ENCODE peak calls at places on chromosomes 5 and 9, in four cellular contexts. P is lower lobe of right lung, H is sigmoid colon, S is right atrium auricular region. N is an unnamed sample.

GRCh38 chr9:278651-279050 is 64.0 kb downstream of the DOCK8 start:
- DNase-seq in P (no peak), H (no peak), S (no peak), N (no peak)

GRCh38 chr5:167785896-167786295 is 505.5 kb upstream of the WWC1 start:
- DNase-seq in P (no peak), H (no peak), S (no peak), N (no peak)

GRCh38 chr9:34653131-34653530 is 1.1 kb downstream of the IL11RA start:
- DNase-seq in P (no peak), H (no peak), S (no peak), N (no peak)

GRCh38 chr5:31355337-31355736 is 161.9 kb downstream of the CDH6 start:
- DNase-seq in P (no peak), H (no peak), S (no peak), N (no peak)

GRCh38 chr5:39076757-39077475 is 2.7 kb upstream of the RICTOR start:
- DNase-seq in P (no peak), H (no peak), S (no peak), N (no peak)

GRCh38 chr5:172887735-172888134 is 53.7 kb downstream of the ERGIC1 start:
- DNase-seq in P (peak), H (peak), S (no peak), N (peak)

GRCh38 chr5:52725781-52726180 is 61.9 kb upstream of the ITGA1 start:
- DNase-seq in P (no peak), H (no peak), S (no peak), N (no peak)

GRCh38 chr5:139693676-139694364 is 45.7 kb downstream of the CXXC5 start:
- DNase-seq in P (no peak), H (no peak), S (no peak), N (no peak)

GRCh38 chr9:20844916-20845315 is 160.9 kb downstream of the FOCAD start:
- DNase-seq in P (no peak), H (no peak), S (no peak), N (no peak)

GRCh38 chr9:79902937-79903600 is 331.3 kb downstream of the TLE4 start:
- DNase-seq in P (no peak), H (no peak), S (no peak), N (no peak)

GRCh38 chr9:89593776-89594427 is 10.9 kb upstream of the GADD45G start:
- DNase-seq in P (peak), H (no peak), S (peak), N (no peak)

GRCh38 chr9:10701906-10702305 is 89.1 kb upstream of the PTPRD start:
- DNase-seq in P (no peak), H (no peak), S (no peak), N (no peak)

GRCh38 chr9:102497709-102498108 is 497.4 kb upstream of the CYLC2 start:
- DNase-seq in P (peak), H (no peak), S (no peak), N (no peak)

GRCh38 chr5:164013077-164013670 is 507.8 kb downstream of the MAT2B start:
- DNase-seq in P (no peak), H (peak), S (no peak), N (peak)
- TF ChIP-seq CTCF in P (peak), H (peak), S (peak), N (peak)

DNA sequence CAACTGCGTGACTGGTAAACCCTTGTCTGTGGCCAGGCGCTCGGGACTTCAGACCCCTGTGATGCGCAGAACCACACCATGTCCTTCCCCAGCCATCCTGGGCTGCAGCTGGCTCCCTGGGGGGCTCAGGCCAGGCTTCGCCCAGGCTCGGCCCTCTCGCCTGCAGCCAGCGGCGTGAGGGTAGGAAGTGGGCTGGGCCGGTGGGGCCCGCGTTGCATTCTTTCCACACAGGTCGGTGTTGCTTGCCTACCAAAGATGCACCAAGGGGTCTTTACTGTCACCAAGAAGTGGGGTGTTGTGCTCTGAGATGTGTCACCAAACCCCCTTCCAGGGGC is 48.3 kb upstream of the RNF130 start:
- DNase-seq in P (no peak), H (no peak), S (no peak), N (no peak)
- TF ChIP-seq CTCF in P (no peak), H (no peak), S (no peak), N (no peak)

GRCh38 chr5:72246239-72246580 is 73.8 kb downstream of the MRPS27 start:
- DNase-seq in P (no peak), H (no peak), S (no peak), N (no peak)

GRCh38 chr5:72245517-72246238 is 74.4 kb downstream of the MRPS27 start:
- DNase-seq in P (no peak), H (no peak), S (no peak), N (no peak)

GRCh38 chr5:72242796-72243475 is 77.1 kb downstream of the MRPS27 start:
- DNase-seq in P (no peak), H (no peak), S (no peak), N (no peak)

GRCh38 chr5:72243706-72244105 is 76.3 kb downstream of the MRPS27 start:
- DNase-seq in P (no peak), H (no peak), S (no peak), N (no peak)

GRCh38 chr5:72244862-72245371 is 75.1 kb downstream of the MRPS27 start:
- DNase-seq in P (no peak), H (no peak), S (no peak), N (no peak)
- TF ChIP-seq CTCF in P (no peak), H (no peak), S (no peak), N (no peak)

GRCh38 chr5:101292199-101292598 is 389.1 kb upstream of the ST8SIA4 start:
- DNase-seq in P (no peak), H (no peak), S (no peak), N (no peak)
- TF ChIP-seq CTCF in P (no peak), H (no peak), S (no peak), N (no peak)

GRCh38 chr9:135255033-135255842 is 167.8 kb downstream of the OLFM1 start:
- DNase-seq in P (peak), H (peak), S (no peak), N (no peak)
- TF ChIP-seq CTCF in P (no peak), H (no peak), S (no peak), N (no peak)

GRCh38 chr9:71683598-71684235 is 84.6 kb downstream of the CEMIP2 start:
- DNase-seq in P (peak), H (no peak), S (peak), N (peak)
- TF ChIP-seq CTCF in P (peak), H (peak), S (no peak), N (peak)

GRCh38 chr5:95181650-95182049 is 103.2 kb downstream of the MCTP1 start:
- DNase-seq in P (no peak), H (no peak), S (no peak), N (no peak)

GRCh38 chr5:95172659-95173058 is 112.2 kb downstream of the MCTP1 start:
- DNase-seq in P (no peak), H (no peak), S (no peak), N (no peak)

DNA sequence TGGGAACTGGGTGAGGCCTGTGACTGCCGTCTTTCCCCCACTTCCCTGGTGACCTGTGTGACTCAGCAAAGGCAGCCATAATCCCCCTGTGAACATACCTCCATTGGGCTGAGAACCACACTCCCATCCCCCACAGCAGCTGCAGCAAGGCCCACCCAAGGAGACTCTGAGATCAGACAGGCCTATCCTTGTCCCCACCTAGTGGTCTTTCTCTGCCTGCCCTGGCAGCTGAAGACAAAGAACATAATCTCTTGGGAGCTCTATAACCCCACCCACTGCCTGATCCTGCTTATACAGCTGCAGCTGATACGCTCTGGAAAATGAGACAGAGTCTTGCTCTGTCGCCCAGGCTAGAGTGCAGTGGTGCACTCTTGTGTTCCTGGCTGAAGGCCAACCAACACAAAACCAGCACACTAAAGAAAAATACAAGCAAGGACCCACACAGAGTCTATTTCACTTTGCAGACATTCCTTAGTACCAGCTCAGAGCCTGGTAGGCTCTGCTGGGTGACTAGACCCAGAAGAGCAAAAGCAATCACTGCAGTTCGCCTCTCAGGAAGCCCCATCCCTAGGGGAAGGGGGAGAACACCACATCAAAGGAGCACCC is 106.7 kb downstream of the MCTP1 start:
- DNase-seq in P (no peak), H (no peak), S (no peak), N (no peak)
- TF ChIP-seq CTCF in P (no peak), H (no peak), S (no peak), N (no peak)

DNA sequence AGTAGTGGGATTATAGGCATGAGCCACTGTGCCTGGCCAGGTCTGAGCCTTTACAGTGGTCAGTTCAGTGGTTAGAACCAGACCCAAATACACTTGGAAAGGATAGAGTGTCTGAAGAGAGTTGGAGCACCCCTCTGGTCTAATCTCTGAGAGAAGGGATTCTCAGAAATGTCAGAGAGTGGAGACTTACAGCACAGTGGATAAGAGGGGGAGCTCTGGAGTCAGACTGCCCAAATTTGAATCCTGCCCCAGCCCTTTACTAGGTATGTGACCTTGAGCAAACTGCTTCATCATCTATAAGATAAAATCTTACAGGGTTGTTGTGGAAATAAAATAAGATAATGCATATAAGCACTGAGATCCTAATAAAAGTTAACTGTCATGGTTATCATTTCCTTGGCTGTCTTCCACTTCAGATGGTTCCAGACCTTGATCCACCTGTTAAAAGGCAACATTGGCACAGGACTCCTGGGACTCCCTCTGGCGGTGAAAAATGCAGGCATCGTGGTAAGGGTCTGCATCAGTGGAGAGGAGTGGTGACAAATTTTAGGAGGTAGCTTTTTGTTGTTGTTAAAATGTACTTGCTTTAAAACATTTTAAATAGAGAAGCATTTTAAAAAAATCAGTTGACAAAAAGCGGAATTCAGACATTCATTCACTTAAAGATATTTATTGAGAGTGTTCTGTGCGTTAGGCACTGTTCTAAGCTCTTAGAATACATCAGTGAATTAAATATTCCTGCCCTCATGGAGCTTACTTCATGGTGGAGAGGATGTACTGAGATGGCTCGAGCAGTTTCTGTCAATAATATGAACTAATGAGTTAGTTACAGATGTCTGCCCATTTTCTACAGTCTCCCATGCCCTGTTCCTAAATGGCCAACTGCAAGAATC is 16.0 kb downstream of the SLC36A1 start:
- DNase-seq in P (no peak), H (no peak), S (no peak), N (no peak)
- TF ChIP-seq CTCF in P (peak), H (no peak), S (no peak), N (peak)

N was measured in CD14-positive monocyte.